ENCODE peak calls at places on chromosome 20, in four cellular contexts. T, X, H and L are unnamed samples.

GRCh38 chr20:59802018-59802417 is 131.4 kb downstream of the SYCP2 start:
- DNase-seq in T (no peak), X (no peak), H (no peak), L (no peak)

GRCh38 chr20:17863577-17864292 is 104.9 kb downstream of the SNX5 start:
- DNase-seq in T (peak; percentile 84), X (peak; percentile 86), H (peak; percentile 96), L (no peak)

GRCh38 chr20:24938498-24938897 is 10.6 kb upstream of the CST7 start:
- DNase-seq in T (no peak), X (no peak), H (no peak), L (no peak)

GRCh38 chr20:29876911-29877285 is 1380.6 kb upstream of the DEFB115 start:
- DNase-seq in T (no peak), X (no peak), H (no peak), L (no peak)

GRCh38 chr20:63453029-63453523 is 19.4 kb downstream of the KCNQ2 start:
- DNase-seq in T (no peak), X (no peak), H (no peak), L (no peak)

GRCh38 chr20:23282546-23282945 is 68.0 kb upstream of the NXT1 start:
- DNase-seq in T (no peak), X (no peak), H (no peak), L (no peak)

GRCh38 chr20:43032459-43032858 is 157.2 kb downstream of the PTPRT start:
- DNase-seq in T (no peak), X (no peak), H (no peak), L (no peak)

GRCh38 chr20:20295621-20296498 is 72.0 kb upstream of the INSM1 start:
- DNase-seq in T (no peak), X (no peak), H (no peak), L (no peak)

GRCh38 chr20:32466739-32467505 is 108.8 kb downstream of the ASXL1 start:
- DNase-seq in T (no peak), X (no peak), H (no peak), L (no peak)

GRCh38 chr20:32970973-32971300 is 33.3 kb downstream of the SUN5 start:
- DNase-seq in T (no peak), X (no peak), H (no peak), L (no peak)

GRCh38 chr20:41204304-41205265 is 67.2 kb downstream of the PLCG1 start:
- DNase-seq in T (no peak), X (no peak), H (no peak), L (no peak)

GRCh38 chr20:41058007-41058673 is 29.5 kb downstream of the TOP1 start:
- DNase-seq in T (peak; percentile 58), X (no peak), H (no peak), L (no peak)

GRCh38 chr20:20037960-20038359 is 14.3 kb downstream of the CRNKL1 start:
- DNase-seq in T (no peak), X (no peak), H (no peak), L (no peak)

GRCh38 chr20:38680492-38681118 is 43.7 kb upstream of the SLC32A1 start:
- DNase-seq in T (peak; percentile 33), X (no peak), H (no peak), L (no peak)

GRCh38 chr20:19786311-19786710 is 28.3 kb downstream of the RIN2 start:
- DNase-seq in T (peak; percentile 90), X (no peak), H (no peak), L (no peak)

GRCh38 chr20:64106981-64107735 is at the start of gene NPBWR2:
- DNase-seq in T (no peak), X (no peak), H (peak; percentile 9), L (no peak)

GRCh38 chr20:62723768-62724420 is 15.3 kb downstream of the NTSR1 start:
- DNase-seq in T (no peak), X (no peak), H (peak; percentile 3), L (no peak)

GRCh38 chr20:41533537-41534136 is 84.5 kb downstream of the CHD6 start:
- DNase-seq in T (no peak), X (peak; percentile 57), H (no peak), L (no peak)

GRCh38 chr20:41998539-41999341 is 380.6 kb upstream of the CHD6 start:
- DNase-seq in T (no peak), X (no peak), H (no peak), L (no peak)

GRCh38 chr20:34541264-34541901 is 17.1 kb upstream of the MAP1LC3A start:
- DNase-seq in T (no peak), X (no peak), H (no peak), L (no peak)

GRCh38 chr20:36236786-36237121 is 476 bp downstream of the AAR2 start:
- DNase-seq in T (no peak), X (no peak), H (no peak), L (no peak)

GRCh38 chr20:56848561-56848960 is 219.5 kb downstream of the TFAP2C start:
- DNase-seq in T (no peak), X (no peak), H (no peak), L (no peak)
- H3K4me1 ChIP-seq in T (no peaks in the 10 kb centered on the region), X (no peaks in the 10 kb centered on the region), H (no peaks in the 10 kb centered on the region), L (no peaks in the 10 kb centered on the region)

DNA sequence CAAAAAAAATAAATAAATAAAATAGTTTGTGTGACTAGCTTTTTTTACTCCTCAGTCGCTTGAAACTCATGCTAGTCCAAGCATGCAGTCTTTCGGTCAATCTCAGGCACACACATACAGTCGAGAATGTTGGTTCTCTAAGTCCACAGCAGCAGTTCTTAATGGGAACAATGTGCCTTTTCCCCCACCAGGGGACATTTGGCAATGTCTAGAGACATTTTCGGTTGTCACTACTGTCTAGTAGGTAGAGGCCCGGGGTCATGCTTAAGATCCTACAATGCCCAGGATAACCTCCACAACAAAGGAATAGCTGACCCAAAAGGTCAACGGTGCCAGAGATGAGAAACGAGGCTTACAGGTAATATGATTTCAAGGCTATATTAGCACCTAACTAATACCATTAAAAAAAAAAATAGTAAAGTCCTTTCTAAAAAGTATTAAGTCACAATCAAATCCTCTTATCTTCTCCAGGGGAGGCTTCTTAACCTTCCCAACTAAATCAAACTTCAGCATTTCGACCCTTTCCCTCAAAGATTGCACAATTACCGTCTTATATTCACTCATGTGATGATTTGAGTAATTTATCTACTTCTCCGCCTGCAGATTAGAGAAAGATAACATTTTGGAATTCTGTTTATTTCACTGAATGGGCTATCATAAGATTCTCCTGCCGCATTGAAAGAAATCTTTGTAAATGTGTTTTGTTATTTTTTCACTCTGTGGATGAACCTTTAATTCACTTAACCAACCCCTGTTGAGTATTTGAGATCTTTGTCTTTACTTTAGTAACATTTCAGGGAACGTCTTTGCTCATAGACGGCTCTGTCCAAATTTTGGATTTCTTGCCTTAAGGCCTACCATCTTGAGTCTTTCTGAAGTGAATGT is 8.1 kb upstream of the SALL4 start:
- DNase-seq in T (no peak), X (no peak), H (no peak), L (no peak)
- TF ChIP-seq CTCF in T (peak; percentile 17), X (no peak), H (no peak), L (no peak)

DNA sequence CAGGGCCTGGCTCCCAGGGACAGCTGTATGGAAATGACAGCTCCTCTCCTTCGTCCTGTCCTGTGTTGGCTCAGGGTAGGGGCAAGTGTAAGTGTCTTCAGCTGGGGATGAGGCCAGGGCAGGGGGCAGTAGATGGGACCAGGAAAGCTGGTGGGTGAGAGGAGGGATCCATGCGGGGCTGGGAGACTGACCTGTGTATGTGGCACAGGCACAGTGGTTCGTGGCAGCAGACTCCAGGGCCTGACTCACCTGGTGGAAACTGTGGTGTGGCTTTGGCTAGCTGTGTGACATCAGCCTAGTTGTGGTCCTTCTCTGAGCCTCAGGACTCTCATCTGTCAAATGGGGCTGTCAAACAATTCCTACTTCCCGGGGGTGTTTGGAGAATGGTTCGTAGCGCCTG is 13.7 kb upstream of the SCRT2 start:
- DNase-seq in T (no peak), X (no peak), H (no peak), L (no peak)
- H3K4me1 ChIP-seq in T (no peaks in the 10 kb centered on the region), X (no peaks in the 10 kb centered on the region), H (peaks cover 3% of the 10 kb centered on the region), L (no peaks in the 10 kb centered on the region)

DNA sequence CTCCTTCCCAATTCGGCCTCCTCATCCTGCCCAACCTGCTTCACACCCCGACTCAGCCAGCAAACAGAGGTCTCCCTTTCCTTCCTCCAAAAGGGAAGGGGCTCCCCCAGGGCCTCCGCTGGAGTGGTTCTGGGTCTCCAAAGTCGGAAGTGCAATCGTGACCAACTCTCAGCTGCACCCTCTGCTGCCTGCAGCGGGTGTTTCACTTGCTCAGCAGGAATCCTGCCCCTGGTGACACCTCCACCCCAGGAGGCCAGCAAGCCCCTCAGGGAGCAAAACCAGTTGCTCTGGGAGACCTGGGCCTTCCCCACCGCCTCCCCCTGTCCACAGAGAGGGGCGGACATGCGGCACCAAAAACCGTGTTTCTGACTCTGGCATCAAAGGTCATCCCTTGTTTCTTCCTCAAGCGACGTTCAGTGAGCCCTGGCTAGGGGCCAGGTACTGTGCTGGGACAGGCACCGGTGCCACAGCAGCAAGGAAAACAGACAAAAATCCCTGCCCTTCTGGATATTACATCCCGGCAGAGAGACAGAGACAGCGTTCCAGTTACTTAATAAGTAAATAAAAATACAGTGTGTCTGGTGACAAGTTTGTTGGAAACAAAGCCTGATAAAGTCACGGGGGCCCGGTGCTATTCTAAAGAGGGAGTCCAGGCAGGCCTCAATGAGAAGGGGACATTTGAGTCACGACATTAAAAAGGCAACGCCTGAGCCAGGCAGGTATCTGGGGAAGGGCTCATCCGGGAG is 219.0 kb downstream of the BMP7 start:
- DNase-seq in T (no peak), X (no peak), H (no peak), L (no peak)
- TF ChIP-seq CTCF in T (no peak), X (no peak), H (no peak), L (no peak)

GRCh38 chr20:48926816-48927215 is 5.3 kb downstream of the ARFGEF2 start:
- DNase-seq in T (no peak), X (no peak), H (no peak), L (no peak)
- H3K4me1 ChIP-seq in T (no peaks in the 10 kb centered on the region), X (peaks cover 43% of the 10 kb centered on the region), H (peaks cover 77% of the 10 kb centered on the region), L (peaks cover 6% of the 10 kb centered on the region)

DNA sequence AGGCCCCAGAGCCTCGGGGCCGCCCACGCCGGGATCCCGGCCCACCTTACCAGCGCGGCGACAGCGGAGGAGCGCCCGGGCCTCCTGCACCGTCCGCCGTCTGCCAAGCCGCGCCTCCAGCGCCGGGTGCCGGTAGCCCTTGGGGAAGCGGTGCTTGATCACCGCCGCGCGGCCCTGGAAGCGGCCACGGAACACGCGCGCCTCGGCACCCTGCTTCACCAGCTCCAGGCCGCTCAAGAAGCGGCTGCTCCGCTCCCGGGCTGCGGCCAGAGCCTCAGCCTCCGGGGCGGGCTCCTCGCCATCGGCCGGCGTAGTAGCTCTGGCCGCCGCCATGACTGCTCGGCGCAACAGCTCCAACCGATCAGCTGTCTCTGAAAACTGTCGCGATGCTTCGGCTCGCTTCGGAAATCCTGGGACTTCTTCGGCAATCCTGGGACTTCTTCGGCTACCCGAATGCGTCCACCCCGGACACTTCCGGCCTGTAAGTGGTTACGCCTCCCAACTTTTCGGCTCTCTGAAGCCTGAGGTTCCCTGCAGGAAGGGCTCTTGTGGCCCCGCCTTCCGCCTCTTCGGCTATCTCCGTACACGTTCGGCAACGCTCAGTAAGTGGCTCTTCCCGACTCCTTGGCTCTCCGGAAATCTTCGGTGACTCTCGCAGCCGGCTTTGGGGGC is at the start of gene TP53RK:
- DNase-seq in T (peak; percentile 100), X (peak; percentile 99), H (peak; percentile 98), L (peak; percentile 100)
- TF ChIP-seq CTCF in T (peak; percentile 10), X (peak; percentile 37), H (no peak), L (peak; percentile 11)

GRCh38 chr20:50521221-50521642 is 11.0 kb downstream of the PTPN1 start:
- DNase-seq in T (no peak), X (no peak), H (no peak), L (no peak)
- H3K4me1 ChIP-seq in T (peaks cover 6% of the 10 kb centered on the region), X (peaks cover 41% of the 10 kb centered on the region), H (peaks cover under 1% of the 10 kb centered on the region), L (no peaks in the 10 kb centered on the region)